ENCODE peak calls at places on chromosome 3, in six cellular contexts. G, J, D, N, Z and X are unnamed samples. For H3K9me3, the result is how much of the 10 kb centered on the place peaks cover.

GRCh38 chr3:152811974-152812760 is 22.8 kb upstream of the P2RY1 start:
- DNase-seq in G (no peak), J (no peak), D (no peak), N (no peak), Z (no peak), X (no peak)

GRCh38 chr3:196662033-196662432 is 22.5 kb downstream of the NRROS start:
- DNase-seq in G (no peak), J (no peak), D (no peak), N (no peak), Z (no peak), X (no peak)

GRCh38 chr3:43910750-43911149 is 220.0 kb downstream of the ABHD5 start:
- DNase-seq in G (no peak), J (no peak), D (no peak), N (no peak), Z (no peak), X (no peak)

GRCh38 chr3:11713171-11713570 is 69.5 kb upstream of the VGLL4 start:
- DNase-seq in G (no peak), J (no peak), D (no peak), N (no peak), Z (no peak), X (no peak)

GRCh38 chr3:126913524-126913923 is 69.4 kb upstream of the PLXNA1 start:
- DNase-seq in G (no peak), J (no peak), D (no peak), N (no peak), Z (peak), X (no peak)

GRCh38 chr3:28915711-28916481 is 365.0 kb upstream of the RBMS3 start:
- DNase-seq in G (peak), J (peak), D (peak), N (no peak), Z (peak), X (peak)

GRCh38 chr3:196749125-196749524 is 9.5 kb downstream of the PAK2 start:
- DNase-seq in G (no peak), J (no peak), D (no peak), N (no peak), Z (no peak), X (no peak)

GRCh38 chr3:49812916-49813496 is 747 bp downstream of the UBA7 start:
- DNase-seq in G (no peak), J (no peak), D (no peak), N (no peak), Z (no peak), X (no peak)

GRCh38 chr3:160372780-160373179 is 26.2 kb downstream of the IFT80 start:
- DNase-seq in G (peak), J (no peak), D (no peak), N (no peak), Z (peak), X (peak)

GRCh38 chr3:115340586-115340985 is 193.5 kb upstream of the ZBTB20 start:
- DNase-seq in G (no peak), J (no peak), D (no peak), N (no peak), Z (no peak), X (no peak)

GRCh38 chr3:152331975-152332374 is 63.2 kb downstream of the MBNL1 start:
- DNase-seq in G (no peak), J (no peak), D (no peak), N (no peak), Z (no peak), X (no peak)

GRCh38 chr3:111197485-111197884 is 125.9 kb downstream of the NECTIN3 start:
- DNase-seq in G (no peak), J (no peak), D (no peak), N (no peak), Z (no peak), X (no peak)

GRCh38 chr3:123678108-123678511 is 93.3 kb upstream of the HACD2 start:
- DNase-seq in G (peak), J (no peak), D (no peak), N (no peak), Z (peak), X (peak)

GRCh38 chr3:134681527-134681910 is 30.7 kb upstream of the KY start:
- DNase-seq in G (no peak), J (no peak), D (no peak), N (no peak), Z (no peak), X (peak)

GRCh38 chr3:45974686-45975085 is 20.9 kb downstream of the FYCO1 start:
- DNase-seq in G (no peak), J (no peak), D (no peak), N (no peak), Z (no peak), X (no peak)

GRCh38 chr3:35832140-35832571 is 192.8 kb downstream of the ARPP21 start:
- DNase-seq in G (no peak), J (no peak), D (no peak), N (no peak), Z (peak), X (no peak)

GRCh38 chr3:155065537-155065936 is 14.6 kb upstream of the MME start:
- DNase-seq in G (peak), J (no peak), D (no peak), N (no peak), Z (peak), X (peak)

GRCh38 chr3:111103807-111104206 is 32.2 kb downstream of the NECTIN3 start:
- DNase-seq in G (no peak), J (no peak), D (no peak), N (no peak), Z (peak), X (no peak)

GRCh38 chr3:27591811-27592210 is 107.6 kb upstream of the SLC4A7 start:
- DNase-seq in G (no peak), J (no peak), D (no peak), N (no peak), Z (peak), X (no peak)

GRCh38 chr3:72336821-72337479 is 511.3 kb downstream of the SHQ1 start:
- DNase-seq in G (peak), J (peak), D (peak), N (peak), Z (peak), X (no peak)

GRCh38 chr3:148084931-148085330 is 612.8 kb upstream of the AGTR1 start:
- DNase-seq in G (no peak), J (no peak), D (no peak), N (no peak), Z (no peak), X (no peak)

GRCh38 chr3:50340404-50341329 is at the start of gene RASSF1:
- DNase-seq in G (no peak), J (peak), D (peak), N (peak), Z (no peak), X (peak)

GRCh38 chr3:71258116-71258515 is 325.4 kb downstream of the FOXP1 start:
- DNase-seq in G (peak), J (no peak), D (no peak), N (no peak), Z (peak), X (peak)

GRCh38 chr3:15601399-15602145 is at the start of the genes BTD and HACL1:
- DNase-seq in G (peak), J (peak), D (peak), N (peak), Z (peak), X (peak)

GRCh38 chr3:121542924-121543323 is 2.9 kb downstream of the POLQ start:
- DNase-seq in G (no peak), J (no peak), D (no peak), N (no peak), Z (no peak), X (no peak)

GRCh38 chr3:46671541-46672348 is 21.7 kb downstream of the ALS2CL start:
- DNase-seq in G (no peak), J (peak), D (no peak), N (peak), Z (no peak), X (no peak)

GRCh38 chr3:40358454-40358853 is 28.5 kb upstream of the ENTPD3 start:
- DNase-seq in G (no peak), J (no peak), D (no peak), N (no peak), Z (no peak), X (no peak)

GRCh38 chr3:6994081-6994668 is 133.3 kb downstream of the GRM7 start:
- DNase-seq in G (peak), J (no peak), D (no peak), N (no peak), Z (peak), X (no peak)

GRCh38 chr3:116837474-116837873 is 127.9 kb downstream of the TUSC7 start:
- DNase-seq in G (no peak), J (no peak), D (no peak), N (no peak), Z (no peak), X (no peak)

GRCh38 chr3:172021859-172022258 is 17.5 kb upstream of the FNDC3B start:
- DNase-seq in G (no peak), J (no peak), D (no peak), N (no peak), Z (no peak), X (no peak)

GRCh38 chr3:195595778-195596531 is 12.2 kb upstream of the APOD start:
- DNase-seq in G (no peak), J (peak), D (no peak), N (no peak), Z (no peak), X (no peak)
- H3K9me3 ChIP-seq in G (under half), J (under half), D (under half), N (under half), Z (under half), X (under half)

GRCh38 chr3:125349556-125350165 is 25.5 kb downstream of the ZNF148 start:
- DNase-seq in G (no peak), J (no peak), D (no peak), N (no peak), Z (no peak), X (no peak)
- H3K9me3 ChIP-seq in G (under half), J (under half), D (under half), N (under half), Z (under half), X (under half)

DNA sequence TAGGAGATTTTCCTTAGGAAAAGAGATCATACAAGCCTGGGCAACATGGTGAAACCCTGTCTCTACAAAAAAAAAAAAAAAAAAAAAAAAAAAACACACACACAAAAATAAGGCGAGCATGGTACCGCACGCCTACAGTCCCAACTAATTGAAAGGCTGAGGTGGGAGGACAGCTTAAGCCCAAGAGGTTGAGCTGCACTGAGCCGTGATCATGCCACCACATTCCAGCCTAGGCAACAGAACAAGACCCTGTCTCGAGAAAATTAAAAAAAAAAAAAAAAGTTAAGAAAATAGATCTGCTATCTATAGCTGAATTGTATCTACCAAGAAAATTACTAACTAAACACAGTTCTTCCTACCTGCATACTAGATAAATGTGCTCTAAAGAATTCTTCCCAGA is 7.1 kb downstream of the MSL2 start:
- DNase-seq in G (no peak), J (no peak), D (no peak), N (no peak), Z (no peak), X (no peak)
- H3K9me3 ChIP-seq in G (under half), J (under half), D (under half), N (under half), Z (under half), X (under half)

GRCh38 chr3:31654998-31655397 is 122.3 kb downstream of the STT3B start:
- DNase-seq in G (no peak), J (no peak), D (no peak), N (no peak), Z (no peak), X (no peak)
- H3K9me3 ChIP-seq in G (half or more), J (under half), D (under half), N (under half), Z (under half), X (under half)

GRCh38 chr3:120341658-120342346 is 7.4 kb downstream of the LRRC58 start:
- DNase-seq in G (no peak), J (no peak), D (no peak), N (no peak), Z (no peak), X (no peak)
- H3K9me3 ChIP-seq in G (under half), J (under half), D (under half), N (under half), Z (under half), X (under half)

GRCh38 chr3:53215816-53216215 is 40.0 kb downstream of the TKT start:
- DNase-seq in G (no peak), J (no peak), D (no peak), N (no peak), Z (no peak), X (no peak)
- H3K9me3 ChIP-seq in G (under half), J (under half), D (under half), N (under half), Z (under half), X (under half)

DNA sequence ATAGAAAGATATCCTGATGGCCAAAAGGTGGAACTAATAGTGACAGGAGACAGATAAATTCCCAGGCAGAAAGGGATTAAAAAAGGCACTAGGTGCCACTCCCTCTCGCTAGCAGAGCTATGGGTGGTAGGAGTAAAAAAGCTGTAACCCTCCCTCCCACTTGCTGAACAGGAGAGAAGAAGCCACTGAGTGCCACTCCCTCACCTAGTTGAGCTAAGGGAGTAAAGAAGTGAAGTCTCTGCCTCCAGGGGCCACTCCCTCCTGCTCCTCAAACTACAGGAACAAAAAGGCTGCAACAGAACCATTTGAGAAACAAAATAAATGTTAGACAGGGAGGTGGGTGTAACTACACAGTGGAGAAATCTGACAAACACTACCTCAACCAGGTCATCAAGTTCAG is 276.2 kb upstream of the EPHA6 start:
- DNase-seq in G (no peak), J (no peak), D (no peak), N (no peak), Z (no peak), X (no peak)
- H3K9me3 ChIP-seq in G (under half), J (under half), D (under half), N (under half), Z (under half), X (under half)

GRCh38 chr3:69210068-69210730 is 87.8 kb upstream of the LMOD3 start:
- DNase-seq in G (no peak), J (no peak), D (no peak), N (no peak), Z (no peak), X (no peak)
- H3K9me3 ChIP-seq in G (under half), J (under half), D (under half), N (under half), Z (under half), X (under half)

DNA sequence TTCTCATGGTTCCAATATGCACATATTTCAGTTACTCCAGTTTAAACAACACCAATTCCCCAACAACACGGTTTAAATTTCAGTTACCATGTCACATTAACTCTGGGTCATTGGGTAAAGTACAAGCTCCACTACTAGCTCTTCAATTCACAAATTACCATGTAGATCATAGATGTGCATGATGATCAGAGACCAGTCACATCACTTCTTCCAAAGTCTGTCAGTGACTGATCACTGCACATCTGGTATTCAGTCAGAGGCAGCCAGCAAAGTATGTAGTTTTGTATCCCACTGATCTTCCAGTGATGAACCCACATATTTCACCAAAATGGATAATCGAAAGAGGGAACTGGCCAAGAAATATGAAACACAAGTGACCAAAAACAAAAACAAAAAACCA is 978.4 kb upstream of the CFAP20DC start:
- DNase-seq in G (no peak), J (no peak), D (no peak), N (no peak), Z (no peak), X (no peak)
- H3K9me3 ChIP-seq in G (under half), J (under half), D (under half), N (under half), Z (under half), X (under half)

GRCh38 chr3:97297032-97297431 is 467.5 kb upstream of the ARL6 start:
- DNase-seq in G (no peak), J (no peak), D (no peak), N (no peak), Z (no peak), X (no peak)
- H3K9me3 ChIP-seq in G (under half), J (under half), D (under half), N (under half), Z (under half), X (under half)